ENCODE peak calls at places on chromosomes 3 and 15, in eight cellular contexts. One of them, this sample, is unnamed.

GRCh38 chr15:99172171-99172570 is 67.3 kb downstream of the SYNM start:
- DNase-seq in astrocyte of the spinal cord: no peak
- DNase-seq in GM03348: no peak
- DNase-seq in CD8-positive, alpha-beta memory T cell: no peak
- DNase-seq in naive thymus-derived CD8-positive, alpha-beta T cell: no peak
- DNase-seq in NCI-H2029: no peak
- DNase-seq in NCI-H2081: no peak
- DNase-seq in body of pancreas: no peak
- DNase-seq in this sample: no peak

GRCh38 chr3:3031358-3031757 is 78.8 kb downstream of the IL5RA start:
- DNase-seq in astrocyte of the spinal cord: no peak
- DNase-seq in GM03348: no peak
- DNase-seq in CD8-positive, alpha-beta memory T cell: no peak
- DNase-seq in naive thymus-derived CD8-positive, alpha-beta T cell: no peak
- DNase-seq in NCI-H2029: no peak
- DNase-seq in NCI-H2081: no peak
- DNase-seq in body of pancreas: no peak
- DNase-seq in this sample: no peak

GRCh38 chr3:65439641-65440040 is 599.1 kb downstream of the MAGI1 start:
- DNase-seq in astrocyte of the spinal cord: peak
- DNase-seq in GM03348: peak
- DNase-seq in CD8-positive, alpha-beta memory T cell: no peak
- DNase-seq in naive thymus-derived CD8-positive, alpha-beta T cell: no peak
- DNase-seq in NCI-H2029: no peak
- DNase-seq in NCI-H2081: peak
- DNase-seq in body of pancreas: peak
- DNase-seq in this sample: peak

GRCh38 chr15:83733206-83733605 is 79.3 kb downstream of the ADAMTSL3 start:
- DNase-seq in astrocyte of the spinal cord: peak
- DNase-seq in GM03348: peak
- DNase-seq in CD8-positive, alpha-beta memory T cell: no peak
- DNase-seq in naive thymus-derived CD8-positive, alpha-beta T cell: no peak
- DNase-seq in NCI-H2029: no peak
- DNase-seq in NCI-H2081: no peak
- DNase-seq in body of pancreas: no peak
- DNase-seq in this sample: no peak

GRCh38 chr15:89114974-89115373 is 26.7 kb downstream of the ABHD2 start:
- DNase-seq in astrocyte of the spinal cord: peak
- DNase-seq in GM03348: peak
- DNase-seq in CD8-positive, alpha-beta memory T cell: no peak
- DNase-seq in naive thymus-derived CD8-positive, alpha-beta T cell: no peak
- DNase-seq in NCI-H2029: peak
- DNase-seq in NCI-H2081: peak
- DNase-seq in body of pancreas: peak
- DNase-seq in this sample: no peak

GRCh38 chr3:150843241-150843640 is 62.0 kb downstream of the MINDY4B start:
- DNase-seq in astrocyte of the spinal cord: no peak
- DNase-seq in GM03348: no peak
- DNase-seq in CD8-positive, alpha-beta memory T cell: no peak
- DNase-seq in naive thymus-derived CD8-positive, alpha-beta T cell: no peak
- DNase-seq in NCI-H2029: no peak
- DNase-seq in NCI-H2081: no peak
- DNase-seq in body of pancreas: no peak
- DNase-seq in this sample: no peak

GRCh38 chr3:54604495-54604894 is 323.4 kb downstream of the LRTM1 start:
- DNase-seq in astrocyte of the spinal cord: no peak
- DNase-seq in GM03348: no peak
- DNase-seq in CD8-positive, alpha-beta memory T cell: no peak
- DNase-seq in naive thymus-derived CD8-positive, alpha-beta T cell: no peak
- DNase-seq in NCI-H2029: no peak
- DNase-seq in NCI-H2081: no peak
- DNase-seq in body of pancreas: no peak
- DNase-seq in this sample: no peak

GRCh38 chr3:12193485-12194165 is 34.9 kb upstream of the TIMP4 start:
- DNase-seq in astrocyte of the spinal cord: peak
- DNase-seq in GM03348: peak
- DNase-seq in CD8-positive, alpha-beta memory T cell: no peak
- DNase-seq in naive thymus-derived CD8-positive, alpha-beta T cell: no peak
- DNase-seq in NCI-H2029: no peak
- DNase-seq in NCI-H2081: no peak
- DNase-seq in body of pancreas: no peak
- DNase-seq in this sample: peak

GRCh38 chr3:73625124-73625665 is 454 bp upstream of the PDZRN3 start:
- DNase-seq in astrocyte of the spinal cord: peak
- DNase-seq in GM03348: peak
- DNase-seq in CD8-positive, alpha-beta memory T cell: no peak
- DNase-seq in naive thymus-derived CD8-positive, alpha-beta T cell: no peak
- DNase-seq in NCI-H2029: no peak
- DNase-seq in NCI-H2081: no peak
- DNase-seq in body of pancreas: peak
- DNase-seq in this sample: no peak

GRCh38 chr3:138334608-138335007 is 5.0 kb upstream of the NME9 start:
- DNase-seq in astrocyte of the spinal cord: no peak
- DNase-seq in GM03348: no peak
- DNase-seq in CD8-positive, alpha-beta memory T cell: no peak
- DNase-seq in naive thymus-derived CD8-positive, alpha-beta T cell: no peak
- DNase-seq in NCI-H2029: no peak
- DNase-seq in NCI-H2081: no peak
- DNase-seq in body of pancreas: no peak
- DNase-seq in this sample: no peak

GRCh38 chr3:38151667-38152265 is 13.3 kb downstream of the MYD88 start:
- DNase-seq in astrocyte of the spinal cord: no peak
- DNase-seq in GM03348: no peak
- DNase-seq in CD8-positive, alpha-beta memory T cell: peak
- DNase-seq in naive thymus-derived CD8-positive, alpha-beta T cell: no peak
- DNase-seq in NCI-H2029: no peak
- DNase-seq in NCI-H2081: no peak
- DNase-seq in body of pancreas: no peak
- DNase-seq in this sample: no peak

This sample was measured in transverse colon.